ENCODE peak calls at places on chromosome 13, in eight cellular contexts. P is suprapubic skin, Q is stomach, N is esophagus squamous epithelium, D is adrenal gland, T is aorta, B is heart left ventricle, V is heart right ventricle. E is an unnamed sample. For H3K9me3, the result is how much of the 10 kb centered on the place peaks cover.

GRCh38 chr13:67643656-67644055 is 413.5 kb upstream of the PCDH9 start:
- DNase-seq in B (no peak), D (no peak), T (no peak), N (no peak), Q (no peak), P (no peak), V (no peak), E (no peak)

GRCh38 chr13:46852168-46852567 is 44.7 kb downstream of the HTR2A start:
- DNase-seq in Q (no peak), D (no peak), N (no peak), B (no peak), P (no peak), T (no peak), V (no peak), E (no peak)

GRCh38 chr13:45409993-45410392 is 8.2 kb downstream of the SLC25A30 start:
- DNase-seq in Q (no peak), B (no peak), D (no peak), T (no peak), P (no peak), N (no peak), V (no peak), E (no peak)

GRCh38 chr13:80881495-80882482 is 540.9 kb upstream of the SPRY2 start:
- DNase-seq in Q (no peak), V (no peak), B (no peak), T (no peak), P (no peak), D (no peak), N (no peak), E (no peak)

GRCh38 chr13:111114362-111115050 is 604 bp upstream of the ARHGEF7 start:
- DNase-seq in B (peak), T (peak), D (peak), P (peak), N (no peak), V (peak), Q (no peak), E (no peak)

GRCh38 chr13:79775830-79776229 is 294.9 kb downstream of the NDFIP2 start:
- DNase-seq in Q (peak), P (no peak), B (peak), D (no peak), T (no peak), V (no peak), N (no peak), E (no peak)

GRCh38 chr13:110129076-110129475 is 177.9 kb downstream of the COL4A1 start:
- DNase-seq in Q (no peak), D (no peak), P (no peak), B (no peak), T (no peak), V (no peak), N (no peak), E (no peak)

GRCh38 chr13:50275392-50276063 is 260.3 kb downstream of the KCNRG start:
- DNase-seq in D (no peak), N (no peak), T (no peak), Q (no peak), B (no peak), V (no peak), P (no peak), E (no peak)

GRCh38 chr13:109989686-109990085 is 203.3 kb upstream of the IRS2 start:
- DNase-seq in T (no peak), N (no peak), D (no peak), V (no peak), P (no peak), B (no peak), Q (no peak), E (no peak)

GRCh38 chr13:47256618-47257017 is 359.8 kb upstream of the HTR2A start:
- DNase-seq in T (no peak), P (no peak), N (no peak), D (no peak), B (no peak), V (no peak), Q (no peak), E (no peak)

GRCh38 chr13:96053003-96053703 is at the start of gene UGGT2:
- DNase-seq in T (peak), P (peak), V (peak), Q (peak), D (peak), B (peak), N (peak), E (no peak)

GRCh38 chr13:27508802-27509201 is 58.4 kb upstream of the MTIF3 start:
- DNase-seq in N (no peak), D (no peak), B (no peak), P (no peak), V (no peak), Q (no peak), T (no peak), E (no peak)

GRCh38 chr13:27500806-27501534 is 50.6 kb upstream of the MTIF3 start:
- DNase-seq in V (no peak), P (no peak), B (no peak), Q (no peak), N (no peak), D (no peak), T (no peak), E (no peak)

GRCh38 chr13:27505792-27506191 is 55.4 kb upstream of the MTIF3 start:
- DNase-seq in P (no peak), T (no peak), V (no peak), Q (no peak), D (no peak), N (no peak), B (no peak), E (no peak)

GRCh38 chr13:27504541-27504940 is 54.2 kb upstream of the MTIF3 start:
- DNase-seq in V (no peak), P (no peak), Q (no peak), T (no peak), D (no peak), N (no peak), B (no peak), E (no peak)

GRCh38 chr13:27504126-27504525 is 53.8 kb upstream of the MTIF3 start:
- DNase-seq in B (no peak), V (no peak), Q (no peak), P (no peak), T (no peak), N (no peak), D (no peak), E (no peak)
- H3K9me3 ChIP-seq in B (under half), V (under half), Q (under half), P (under half), T (under half), N (under half), D (under half), E (under half)

DNA sequence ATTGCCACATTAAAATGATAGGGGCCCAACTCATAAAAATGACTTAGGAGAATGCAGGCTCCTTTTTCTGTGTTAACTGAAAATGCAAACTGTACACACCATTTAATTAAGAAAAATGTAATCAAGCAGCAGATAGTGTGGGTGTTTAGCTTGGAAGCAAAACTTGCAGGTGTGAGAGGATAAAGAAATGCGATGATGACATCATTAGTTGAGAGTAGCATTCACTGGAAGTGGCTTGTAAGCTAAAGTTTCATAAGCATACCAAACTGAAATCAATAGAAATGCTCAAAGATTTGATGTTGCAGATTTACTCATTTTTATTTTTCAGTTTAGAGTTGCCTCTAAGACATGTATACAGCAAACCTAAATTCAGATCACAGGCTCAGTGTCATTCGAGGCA is 86.6 kb downstream of the PRR20E start:
- DNase-seq in P (no peak), Q (no peak), D (no peak), B (no peak), N (no peak), V (no peak), T (no peak), E (no peak)
- H3K9me3 ChIP-seq in P (under half), Q (under half), D (under half), B (under half), N (under half), V (under half), T (under half), E (under half)

GRCh38 chr13:19567820-19568534 is 6.6 kb upstream of the TPTE2 start:
- DNase-seq in P (no peak), D (no peak), N (no peak), V (no peak), T (no peak), Q (no peak), B (no peak), E (no peak)
- H3K9me3 ChIP-seq in P (under half), D (under half), N (under half), V (under half), T (under half), Q (under half), B (under half), E (under half)

GRCh38 chr13:19072543-19072942 is 109.1 kb downstream of the TUBA3C start:
- DNase-seq in B (no peak), D (no peak), N (no peak), T (no peak), P (no peak), V (no peak), Q (no peak), E (no peak)
- H3K9me3 ChIP-seq in B (under half), D (under half), N (under half), T (under half), P (under half), V (under half), Q (under half), E (under half)

GRCh38 chr13:19157461-19157860 is 24.2 kb downstream of the TUBA3C start:
- DNase-seq in T (no peak), N (no peak), V (no peak), P (no peak), B (no peak), Q (no peak), D (no peak), E (no peak)

GRCh38 chr13:19155321-19155861 is 26.2 kb downstream of the TUBA3C start:
- DNase-seq in V (no peak), N (no peak), T (no peak), D (no peak), P (no peak), B (no peak), Q (peak), E (no peak)

GRCh38 chr13:19158006-19158405 is 23.6 kb downstream of the TUBA3C start:
- DNase-seq in N (no peak), P (no peak), V (no peak), D (no peak), B (no peak), Q (no peak), T (no peak), E (no peak)

GRCh38 chr13:19154843-19155242 is 26.8 kb downstream of the TUBA3C start:
- DNase-seq in Q (peak), T (no peak), P (no peak), V (no peak), D (no peak), B (no peak), N (no peak), E (no peak)

GRCh38 chr13:19156013-19156825 is 25.4 kb downstream of the TUBA3C start:
- DNase-seq in B (no peak), V (no peak), Q (no peak), P (no peak), T (no peak), N (no peak), D (no peak), E (no peak)
- H3K9me3 ChIP-seq in B (under half), V (under half), Q (under half), P (under half), T (under half), N (under half), D (under half), E (under half)

GRCh38 chr13:112416647-112417046 is 40.5 kb downstream of the SPACA7 start:
- DNase-seq in P (no peak), B (no peak), T (no peak), N (no peak), Q (no peak), D (no peak), V (no peak), E (no peak)
- H3K9me3 ChIP-seq in P (under half), B (half or more), T (under half), N (under half), Q (half or more), D (under half), V (half or more), E (under half)

E was measured in T-helper 17 cell.